ENCODE peak calls at places on chromosomes 12 and 14, in eight cellular contexts. T is NB4, S is stomach, U is fibroblast of mammary gland, L is AG09319, O is foreskin fibroblast, I is HFFc6, F is Caco-2. H is an unnamed sample.

GRCh38 chr12:131920157-131920508 is 8.9 kb upstream of the PUS1 start:
- DNase-seq in T (no peak), S (no peak), U (no peak), L (no peak), O (no peak), I (no peak), F (no peak), H (no peak)

GRCh38 chr14:51776102-51776894 is 84.1 kb upstream of the GNG2 start:
- DNase-seq in T (peak), S (no peak), U (peak), L (peak), O (peak), I (peak), F (peak), H (peak)

GRCh38 chr12:110301065-110301806 is 20.2 kb downstream of the ATP2A2 start:
- DNase-seq in T (no peak), S (no peak), U (peak), L (no peak), O (no peak), I (no peak), F (no peak), H (no peak)

GRCh38 chr12:12927211-12928079 is 24.5 kb downstream of the GPRC5D start:
- DNase-seq in T (no peak), S (peak), U (peak), L (no peak), O (no peak), I (no peak), F (peak), H (peak)

GRCh38 chr14:21978184-21978998 is 304.8 kb upstream of the OR4E1 start:
- DNase-seq in T (peak), S (peak), U (peak), L (no peak), O (no peak), I (no peak), F (peak), H (peak)

GRCh38 chr12:45089417-45089816 is 38.5 kb upstream of the DBX2 start:
- DNase-seq in T (no peak), S (no peak), U (no peak), L (no peak), O (no peak), I (no peak), F (no peak), H (no peak)

GRCh38 chr12:94109154-94109553 is 39.2 kb upstream of the PLXNC1 start:
- DNase-seq in T (peak), S (no peak), U (peak), L (no peak), O (peak), I (no peak), F (no peak), H (no peak)

GRCh38 chr12:116529048-116529447 is 30.1 kb upstream of the MAP1LC3B2 start:
- DNase-seq in T (no peak), S (no peak), U (peak), L (no peak), O (peak), I (peak), F (peak), H (no peak)

GRCh38 chr14:104278214-104278534 is 139.8 kb downstream of the KIF26A start:
- DNase-seq in T (no peak), S (peak), U (no peak), L (no peak), O (no peak), I (no peak), F (no peak), H (no peak)

GRCh38 chr12:116708826-116709756 is 28.8 kb downstream of the SPRING1 start:
- DNase-seq in T (peak), S (peak), U (peak), L (peak), O (peak), I (peak), F (no peak), H (no peak)

GRCh38 chr14:87066221-87066817 is 926.7 kb downstream of the GALC start:
- DNase-seq in T (peak), S (no peak), U (peak), L (no peak), O (no peak), I (no peak), F (no peak), H (no peak)

GRCh38 chr12:65675141-65675621 is 149.1 kb upstream of the HMGA2 start:
- DNase-seq in T (no peak), S (no peak), U (no peak), L (peak), O (no peak), I (no peak), F (no peak), H (no peak)

GRCh38 chr12:65670775-65671174 is 153.5 kb upstream of the HMGA2 start:
- DNase-seq in T (no peak), S (no peak), U (peak), L (no peak), O (no peak), I (peak), F (no peak), H (no peak)

GRCh38 chr12:65673291-65673690 is 151.0 kb upstream of the HMGA2 start:
- DNase-seq in T (no peak), S (no peak), U (no peak), L (no peak), O (no peak), I (no peak), F (no peak), H (no peak)

GRCh38 chr12:65672441-65672840 is 151.8 kb upstream of the HMGA2 start:
- DNase-seq in T (no peak), S (no peak), U (no peak), L (no peak), O (no peak), I (no peak), F (no peak), H (no peak)

DNA sequence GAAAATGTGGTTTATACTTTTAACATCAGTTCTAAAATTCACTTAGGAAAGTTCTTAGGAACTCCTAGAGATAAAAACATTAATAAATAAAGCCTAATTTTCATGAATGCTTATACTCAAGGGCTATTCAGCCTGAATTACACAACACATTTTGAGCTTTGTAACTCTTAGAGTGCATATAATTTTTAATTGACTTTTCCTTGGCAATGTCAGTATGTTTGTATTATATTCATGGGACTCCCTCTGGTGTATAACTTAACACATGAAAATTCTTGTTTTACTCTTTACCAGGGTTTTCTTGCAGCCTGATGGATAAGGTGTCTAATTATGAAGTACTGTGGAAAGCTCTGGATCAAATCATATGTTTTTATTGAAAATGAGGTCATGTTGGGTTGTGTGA is 150.6 kb upstream of the HMGA2 start:
- DNase-seq in T (no peak), S (no peak), U (peak), L (no peak), O (no peak), I (peak), F (no peak), H (no peak)
- TF ChIP-seq CTCF in T (no peak), S (no peak), U (peak), L (no peak), O (no peak), I (peak), F (no peak), H (no peak)

DNA sequence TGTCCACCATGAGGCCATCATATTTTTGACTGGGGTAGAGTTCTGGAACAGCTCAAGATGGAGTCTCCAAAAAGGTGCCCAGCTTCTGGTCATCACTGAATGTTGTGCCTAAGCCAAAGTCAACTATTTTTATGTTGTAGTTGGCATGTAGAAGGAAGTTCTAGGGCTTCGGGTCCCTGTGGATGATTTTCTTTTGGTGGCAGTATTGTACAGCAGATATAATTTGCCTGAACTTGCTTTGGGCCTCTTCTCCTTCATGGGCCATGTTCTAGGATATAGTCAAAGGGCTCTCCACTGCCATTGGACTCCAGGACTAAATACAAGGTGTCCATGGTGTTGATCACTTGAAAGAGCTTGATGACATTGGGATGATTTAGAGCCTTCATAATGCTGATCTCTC is 143.6 kb downstream of the SLC38A4 start:
- DNase-seq in T (no peak), S (no peak), U (no peak), L (no peak), O (no peak), I (no peak), F (no peak), H (no peak)
- TF ChIP-seq CTCF in T (no peak), S (no peak), U (no peak), L (no peak), O (no peak), I (no peak), F (no peak), H (no peak)

DNA sequence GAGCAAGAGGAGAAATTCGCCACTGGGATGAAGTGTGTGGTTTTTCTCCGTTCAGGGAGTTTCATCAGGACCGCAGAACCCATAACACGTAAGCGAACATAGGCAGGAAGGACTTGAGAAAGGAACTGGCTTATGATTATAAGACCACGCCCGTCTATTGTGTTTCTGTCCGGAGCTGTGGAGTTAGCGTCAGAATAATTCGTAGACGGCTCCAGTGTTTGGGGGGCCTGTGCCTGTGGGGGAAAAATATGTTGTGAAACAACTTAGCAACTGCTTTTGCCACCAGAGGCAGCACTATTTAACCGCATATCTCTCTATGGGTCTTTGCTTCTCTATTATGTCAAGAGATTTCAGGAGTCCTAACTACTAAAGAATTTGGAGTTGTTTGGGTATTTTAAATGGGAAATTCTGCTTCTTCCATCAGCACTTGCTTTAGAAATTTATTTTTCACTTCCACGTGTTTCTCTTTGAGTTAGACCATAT is 506 bp upstream of the CLEC14A start:
- DNase-seq in T (no peak), S (no peak), U (peak), L (no peak), O (no peak), I (no peak), F (no peak), H (no peak)
- TF ChIP-seq CTCF in T (no peak), S (no peak), U (no peak), L (no peak), O (no peak), I (no peak), F (no peak), H (peak)

GRCh38 chr12:28770329-28770728 is 378.7 kb upstream of the FAR2 start:
- DNase-seq in T (no peak), S (peak), U (peak), L (no peak), O (no peak), I (no peak), F (no peak), H (no peak)
- TF ChIP-seq CTCF in T (no peak), S (no peak), U (no peak), L (no peak), O (no peak), I (no peak), F (no peak), H (no peak)

GRCh38 chr12:51357374-51358047 is 11.0 kb upstream of the CELA1 start:
- DNase-seq in T (no peak), S (no peak), U (no peak), L (no peak), O (no peak), I (no peak), F (no peak), H (no peak)
- TF ChIP-seq CTCF in T (no peak), S (no peak), U (no peak), L (no peak), O (no peak), I (no peak), F (no peak), H (no peak)

GRCh38 chr12:41049033-41049432 is 139.1 kb upstream of the PDZRN4 start:
- DNase-seq in T (no peak), S (no peak), U (no peak), L (no peak), O (no peak), I (no peak), F (no peak), H (no peak)
- TF ChIP-seq CTCF in T (no peak), S (no peak), U (no peak), L (no peak), O (no peak), I (no peak), F (no peak), H (no peak)

H was measured in progenitor cell of endocrine pancreas.